ENCODE peak calls at places on chromosome 5, in nine cellular contexts. One of them, this sample, is unnamed.

GRCh38 chr5:40484495-40484894 is 195.2 kb upstream of the PTGER4 start:
- DNase-seq in NAMALWA: peak; percentile 54
- DNase-seq in NCI-H1930: no peak
- DNase-seq in right lobe of liver: no peak
- DNase-seq in GM13977: peak; percentile 12
- DNase-seq in iPS-NIHi11: no peak
- DNase-seq in EL: no peak
- DNase-seq in foreskin keratinocyte: no peak
- DNase-seq in stimulated activated CD4-positive, alpha-beta T cell treated with anti-CD3 and anti-CD28 coated beads, TNF-alpha, amount 100 ng/mL, for 24 hours: no peak
- DNase-seq in this sample: no peak

GRCh38 chr5:87252283-87252605 is 15.4 kb upstream of the RASA1 start:
- DNase-seq in EL: no peak
- DNase-seq in GM13977: no peak
- DNase-seq in stimulated activated CD4-positive, alpha-beta T cell treated with anti-CD3 and anti-CD28 coated beads, TNF-alpha, amount 100 ng/mL, for 24 hours: no peak
- DNase-seq in iPS-NIHi11: no peak
- DNase-seq in right lobe of liver: no peak
- DNase-seq in NAMALWA: no peak
- DNase-seq in NCI-H1930: no peak
- DNase-seq in foreskin keratinocyte: no peak
- DNase-seq in this sample: no peak

GRCh38 chr5:68274847-68275700 is 59.5 kb downstream of the PIK3R1 start:
- DNase-seq in stimulated activated CD4-positive, alpha-beta T cell treated with anti-CD3 and anti-CD28 coated beads, TNF-alpha, amount 100 ng/mL, for 24 hours: no peak
- DNase-seq in GM13977: no peak
- DNase-seq in EL: no peak
- DNase-seq in iPS-NIHi11: no peak
- DNase-seq in right lobe of liver: no peak
- DNase-seq in NAMALWA: no peak
- DNase-seq in foreskin keratinocyte: no peak
- DNase-seq in NCI-H1930: no peak
- DNase-seq in this sample: no peak

GRCh38 chr5:174751154-174751990 is 27.0 kb downstream of the MSX2 start:
- DNase-seq in EL: peak; percentile 20
- DNase-seq in iPS-NIHi11: peak; percentile 62
- DNase-seq in NCI-H1930: peak; percentile 16
- DNase-seq in stimulated activated CD4-positive, alpha-beta T cell treated with anti-CD3 and anti-CD28 coated beads, TNF-alpha, amount 100 ng/mL, for 24 hours: no peak
- DNase-seq in NAMALWA: no peak
- DNase-seq in GM13977: no peak
- DNase-seq in foreskin keratinocyte: no peak
- DNase-seq in right lobe of liver: no peak
- DNase-seq in this sample: peak; percentile 30

GRCh38 chr5:126208691-126209090 is 214.5 kb upstream of the GRAMD2B start:
- DNase-seq in stimulated activated CD4-positive, alpha-beta T cell treated with anti-CD3 and anti-CD28 coated beads, TNF-alpha, amount 100 ng/mL, for 24 hours: no peak
- DNase-seq in GM13977: no peak
- DNase-seq in EL: no peak
- DNase-seq in NCI-H1930: no peak
- DNase-seq in NAMALWA: no peak
- DNase-seq in iPS-NIHi11: no peak
- DNase-seq in right lobe of liver: no peak
- DNase-seq in foreskin keratinocyte: no peak
- DNase-seq in this sample: no peak

GRCh38 chr5:171131499-171131898 is 177.5 kb upstream of the TLX3 start:
- DNase-seq in NCI-H1930: no peak
- DNase-seq in iPS-NIHi11: no peak
- DNase-seq in foreskin keratinocyte: no peak
- DNase-seq in stimulated activated CD4-positive, alpha-beta T cell treated with anti-CD3 and anti-CD28 coated beads, TNF-alpha, amount 100 ng/mL, for 24 hours: no peak
- DNase-seq in GM13977: no peak
- DNase-seq in NAMALWA: no peak
- DNase-seq in EL: no peak
- DNase-seq in right lobe of liver: no peak
- DNase-seq in this sample: no peak

GRCh38 chr5:138725153-138725884 is 27.9 kb upstream of the CTNNA1 start:
- DNase-seq in stimulated activated CD4-positive, alpha-beta T cell treated with anti-CD3 and anti-CD28 coated beads, TNF-alpha, amount 100 ng/mL, for 24 hours: no peak
- DNase-seq in NAMALWA: peak; percentile 11
- DNase-seq in GM13977: no peak
- DNase-seq in iPS-NIHi11: peak; percentile 73
- DNase-seq in foreskin keratinocyte: peak; percentile 93
- DNase-seq in right lobe of liver: no peak
- DNase-seq in NCI-H1930: no peak
- DNase-seq in EL: peak; percentile 79
- DNase-seq in this sample: peak; percentile 92

GRCh38 chr5:137245438-137245837 is 253.7 kb downstream of the SPOCK1 start:
- DNase-seq in iPS-NIHi11: no peak
- DNase-seq in NAMALWA: no peak
- DNase-seq in NCI-H1930: no peak
- DNase-seq in EL: no peak
- DNase-seq in GM13977: no peak
- DNase-seq in foreskin keratinocyte: no peak
- DNase-seq in stimulated activated CD4-positive, alpha-beta T cell treated with anti-CD3 and anti-CD28 coated beads, TNF-alpha, amount 100 ng/mL, for 24 hours: no peak
- DNase-seq in right lobe of liver: no peak
- DNase-seq in this sample: no peak

GRCh38 chr5:642481-642880 is 30.3 kb downstream of the CEP72 start:
- DNase-seq in stimulated activated CD4-positive, alpha-beta T cell treated with anti-CD3 and anti-CD28 coated beads, TNF-alpha, amount 100 ng/mL, for 24 hours: no peak
- DNase-seq in NAMALWA: no peak
- DNase-seq in GM13977: no peak
- DNase-seq in NCI-H1930: no peak
- DNase-seq in right lobe of liver: peak; percentile 16
- DNase-seq in EL: no peak
- DNase-seq in iPS-NIHi11: no peak
- DNase-seq in foreskin keratinocyte: no peak
- DNase-seq in this sample: no peak

GRCh38 chr5:137310051-137310730 is 188.9 kb downstream of the SPOCK1 start:
- DNase-seq in EL: peak; percentile 97
- DNase-seq in NAMALWA: no peak
- DNase-seq in foreskin keratinocyte: peak; percentile 85
- DNase-seq in right lobe of liver: no peak
- DNase-seq in GM13977: no peak
- DNase-seq in iPS-NIHi11: no peak
- DNase-seq in stimulated activated CD4-positive, alpha-beta T cell treated with anti-CD3 and anti-CD28 coated beads, TNF-alpha, amount 100 ng/mL, for 24 hours: no peak
- DNase-seq in NCI-H1930: no peak
- DNase-seq in this sample: peak; percentile 95

GRCh38 chr5:131328536-131329186 is 64.8 kb downstream of the CDC42SE2 start:
- DNase-seq in GM13977: no peak
- DNase-seq in EL: peak; percentile 68
- DNase-seq in foreskin keratinocyte: peak; percentile 48
- DNase-seq in NCI-H1930: no peak
- DNase-seq in right lobe of liver: no peak
- DNase-seq in stimulated activated CD4-positive, alpha-beta T cell treated with anti-CD3 and anti-CD28 coated beads, TNF-alpha, amount 100 ng/mL, for 24 hours: no peak
- DNase-seq in NAMALWA: no peak
- DNase-seq in iPS-NIHi11: no peak
- DNase-seq in this sample: peak; percentile 82

GRCh38 chr5:160289721-160290120 is 22.6 kb downstream of the CCNJL start:
- DNase-seq in stimulated activated CD4-positive, alpha-beta T cell treated with anti-CD3 and anti-CD28 coated beads, TNF-alpha, amount 100 ng/mL, for 24 hours: no peak
- DNase-seq in NAMALWA: no peak
- DNase-seq in GM13977: no peak
- DNase-seq in EL: no peak
- DNase-seq in iPS-NIHi11: no peak
- DNase-seq in foreskin keratinocyte: peak; percentile 88
- DNase-seq in NCI-H1930: no peak
- DNase-seq in right lobe of liver: no peak
- DNase-seq in this sample: peak; percentile 89